ENCODE peak calls at places on chromosomes 1 and 21, in seven cellular contexts. A is suprapubic skin, D is breast epithelium, S is prostate gland, P is GM23338, K is transverse colon, M is SK-N-SH. R is an unnamed sample.
A peak's percentile ranks its signal among the peaks of the same experiment; 100 is the strongest.

GRCh38 chr1:41935226-41935625 is 16.5 kb upstream of the HIVEP3 start:
- DNase-seq in D (no peak), P (no peak), S (no peak), K (no peak), M (no peak), A (no peak), R (no peak)

GRCh38 chr1:229980009-229980408 is 87.0 kb upstream of the GALNT2 start:
- DNase-seq in K (no peak), M (no peak), S (peak; percentile 27), P (no peak), D (no peak), A (no peak), R (no peak)

GRCh38 chr1:76179297-76179696 is 104.8 kb downstream of the ST6GALNAC3 start:
- DNase-seq in D (no peak), A (no peak), P (no peak), K (no peak), S (no peak), M (no peak), R (no peak)

GRCh38 chr1:229756666-229757065 is 130.6 kb downstream of the URB2 start:
- DNase-seq in D (no peak), P (no peak), M (no peak), K (no peak), A (no peak), S (no peak), R (no peak)

GRCh38 chr1:119453021-119453420 is 38.1 kb downstream of the HSD3B2 start:
- DNase-seq in M (no peak), A (no peak), P (no peak), K (no peak), D (no peak), S (no peak), R (no peak)

GRCh38 chr1:10152709-10153284 is 57.6 kb upstream of the KIF1B start:
- DNase-seq in A (no peak), D (peak; percentile 75), K (peak; percentile 58), M (peak; percentile 63), S (peak; percentile 49), P (peak; percentile 76), R (peak; percentile 27)

GRCh38 chr1:228407118-228408040 is 744 bp upstream of the TRIM11 start:
- DNase-seq in K (no peak), M (no peak), P (peak; percentile 61), D (no peak), A (no peak), S (no peak), R (no peak)

GRCh38 chr1:89605692-89606091 is 27.2 kb upstream of the LRRC8C start:
- DNase-seq in A (no peak), M (no peak), K (no peak), P (no peak), D (no peak), S (no peak), R (no peak)

GRCh38 chr1:11498956-11499824 is 20.2 kb downstream of the DISP3 start:
- DNase-seq in A (no peak), M (no peak), K (no peak), D (peak; percentile 19), P (peak; percentile 71), S (no peak), R (no peak)

GRCh38 chr1:229209386-229209785 is 61.5 kb upstream of the RAB4A start:
- DNase-seq in P (no peak), K (no peak), D (no peak), A (no peak), S (no peak), M (no peak), R (no peak)

GRCh38 chr1:228972576-228972975 is 237.3 kb downstream of the RHOU start:
- DNase-seq in D (no peak), M (no peak), S (no peak), K (no peak), P (no peak), A (no peak), R (no peak)

GRCh38 chr21:39913651-39914145 is 46.5 kb downstream of the PCP4 start:
- DNase-seq in A (no peak), S (no peak), K (no peak), M (no peak), D (no peak), P (no peak), R (no peak)

GRCh38 chr1:24996983-24997893 is 67.2 kb upstream of the RUNX3 start:
- DNase-seq in M (no peak), S (no peak), D (no peak), K (no peak), A (no peak), P (no peak), R (no peak)

GRCh38 chr1:90936061-90936460 is 85.8 kb downstream of the ZNF644 start:
- DNase-seq in P (no peak), A (no peak), K (no peak), S (no peak), M (no peak), D (no peak), R (no peak)

GRCh38 chr1:43956234-43956633 is 9.5 kb downstream of the IPO13 start:
- DNase-seq in K (no peak), M (no peak), S (no peak), P (no peak), D (no peak), A (no peak), R (no peak)

GRCh38 chr1:27102707-27103468 is 52.0 kb downstream of the SLC9A1 start:
- DNase-seq in S (peak; percentile 66), A (peak; percentile 87), D (peak; percentile 82), K (peak; percentile 82), P (peak; percentile 84), M (peak; percentile 93), R (peak; percentile 93)

GRCh38 chr21:34807881-34808568 is 139.2 kb downstream of the CLIC6 start:
- DNase-seq in M (no peak), A (peak; percentile 88), S (no peak), P (no peak), D (no peak), K (no peak), R (peak; percentile 76)

GRCh38 chr1:24324903-24325302 is 5.7 kb downstream of the GRHL3 start:
- DNase-seq in P (no peak), K (no peak), A (no peak), D (no peak), M (no peak), S (no peak), R (no peak)

GRCh38 chr1:6614019-6614952 is 755 bp downstream of the PHF13 start:
- DNase-seq in P (peak; percentile 68), D (peak; percentile 63), K (peak; percentile 64), S (peak; percentile 56), M (peak; percentile 90), A (peak; percentile 89), R (peak; percentile 66)

GRCh38 chr21:44050276-44050675 is 38.2 kb downstream of the TRAPPC10 start:
- DNase-seq in K (no peak), P (no peak), S (no peak), M (peak; percentile 30), D (no peak), A (no peak), R (peak; percentile 77)

GRCh38 chr21:24310780-24311179 is 1296.5 kb downstream of the MRPL39 start:
- DNase-seq in A (no peak), D (no peak), K (no peak), S (no peak), P (no peak), M (no peak), R (no peak)
- TF ChIP-seq POLR2AphosphoS5 in A (no peak), D (no peak), K (no peak), S (no peak), P (no peak), M (no peak), R (no peak)

DNA sequence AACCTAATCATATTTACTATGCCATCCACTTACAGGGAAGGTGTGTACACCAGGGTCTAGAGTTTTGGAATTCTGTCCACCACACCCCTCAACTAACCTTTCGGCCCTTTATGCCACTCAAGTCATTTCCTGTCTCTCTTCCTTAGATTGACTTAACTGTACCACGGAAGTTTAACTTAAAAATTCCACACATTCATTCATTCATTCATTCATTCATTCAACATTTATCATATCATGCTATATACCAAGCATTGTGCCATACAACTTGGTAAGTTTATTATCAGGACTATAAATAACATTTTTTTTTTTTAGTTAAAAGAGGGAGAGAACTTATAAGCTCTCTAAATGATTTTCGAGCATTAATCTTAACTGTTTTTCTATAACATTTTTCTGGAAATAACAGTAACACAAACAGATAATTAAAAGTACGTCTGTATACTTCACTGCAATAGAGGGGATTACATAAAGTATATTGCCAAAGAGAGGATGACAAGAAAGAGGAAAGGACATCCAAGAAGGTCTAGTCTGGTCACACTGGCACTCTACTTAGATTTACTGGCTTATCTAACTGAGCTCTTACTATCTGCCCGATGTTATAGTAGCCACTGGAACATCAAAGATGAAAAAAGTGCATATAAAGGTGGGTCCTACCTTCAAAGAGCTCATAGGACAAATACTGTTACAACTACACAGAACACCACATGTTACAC is 243.7 kb downstream of the PBX1 start:
- DNase-seq in S (no peak), D (no peak), P (no peak), K (no peak), A (no peak), M (no peak), R (no peak)
- H3K4me1 ChIP-seq in S (no peaks in the 10 kb centered on the region), D (no peaks in the 10 kb centered on the region), P (no peaks in the 10 kb centered on the region), K (no peaks in the 10 kb centered on the region), A (peaks cover 5% of the 10 kb centered on the region), M (peaks cover 6% of the 10 kb centered on the region), R (peaks cover 9% of the 10 kb centered on the region)

GRCh38 chr1:34828611-34829010 is 30.9 kb downstream of the SMIM12 start:
- DNase-seq in D (no peak), K (no peak), M (no peak), P (no peak), S (no peak), A (no peak), R (no peak)

GRCh38 chr1:34822202-34822601 is 29.4 kb downstream of the GJA4 start:
- DNase-seq in D (no peak), K (no peak), P (no peak), M (no peak), S (no peak), A (no peak), R (no peak)

GRCh38 chr1:34824817-34825454 is 32.1 kb downstream of the GJA4 start:
- DNase-seq in P (no peak), S (no peak), M (peak; percentile 28), D (no peak), K (no peak), A (no peak), R (no peak)

GRCh38 chr1:34827341-34827941 is 32.1 kb downstream of the SMIM12 start:
- DNase-seq in P (no peak), D (no peak), S (no peak), M (no peak), A (no peak), K (no peak), R (no peak)

GRCh38 chr1:34825455-34826081 is 32.8 kb downstream of the GJA4 start:
- DNase-seq in D (no peak), M (peak; percentile 86), S (no peak), A (no peak), K (peak; percentile 19), P (no peak), R (peak; percentile 82)
- TF ChIP-seq POLR2AphosphoS5 in D (no peak), M (no peak), S (no peak), A (no peak), K (no peak), P (no peak), R (no peak)

DNA sequence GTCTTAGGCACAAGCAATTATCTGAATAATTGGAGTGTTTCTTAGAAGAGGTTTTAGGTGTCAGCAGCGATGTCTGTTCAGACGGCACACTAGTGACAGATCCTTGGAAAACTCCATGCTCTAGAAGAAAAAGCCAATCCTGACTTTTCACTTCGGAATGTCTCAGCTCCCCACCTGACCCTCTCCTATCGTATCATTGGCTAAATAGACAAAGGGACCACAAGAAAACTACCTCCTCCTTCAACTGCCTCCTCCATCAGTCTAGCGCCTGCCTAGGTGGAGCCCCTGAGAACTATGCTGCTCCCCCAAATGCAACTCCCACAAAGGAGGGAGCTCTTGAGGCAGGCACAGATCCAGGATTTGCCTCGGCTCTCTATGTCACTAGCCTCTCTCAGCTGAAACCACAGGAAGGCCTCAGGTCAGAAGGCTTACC is 148.4 kb downstream of the TOMM20 start:
- DNase-seq in M (no peak), P (no peak), A (peak; percentile 69), K (no peak), D (no peak), S (no peak), R (no peak)
- H3K4me1 ChIP-seq in M (peaks cover 39% of the 10 kb centered on the region), P (peaks cover 13% of the 10 kb centered on the region), A (peaks cover 63% of the 10 kb centered on the region), K (peaks cover 55% of the 10 kb centered on the region), D (peaks cover 25% of the 10 kb centered on the region), S (peaks cover 18% of the 10 kb centered on the region), R (peaks cover 66% of the 10 kb centered on the region)